ENCODE peak calls at places on chromosomes 11 and 22, in five cellular contexts. B is psoas muscle, U is transverse colon, L is aorta, R is IMR-90. V is an unnamed sample.

GRCh38 chr11:130029137-130029536 is 26.5 kb upstream of the PRDM10 start:
- DNase-seq in B (no peak), U (no peak), L (no peak), R (no peak), V (no peak)

GRCh38 chr11:70669871-70670683 is 271.7 kb downstream of the CTTN start:
- DNase-seq in B (no peak), U (no peak), L (no peak), R (no peak), V (no peak)

GRCh38 chr11:13303668-13304649 is 26.4 kb downstream of the BMAL1 start:
- DNase-seq in B (no peak), U (no peak), L (peak; percentile 61), R (no peak), V (no peak)

GRCh38 chr11:41099654-41100053 is 359.8 kb downstream of the LRRC4C start:
- DNase-seq in B (no peak), U (no peak), L (no peak), R (no peak), V (no peak)

GRCh38 chr22:48705159-48705916 is 1122.3 kb downstream of the BRD1 start:
- DNase-seq in B (no peak), U (no peak), L (peak; percentile 26), R (no peak), V (no peak)

GRCh38 chr11:47383106-47383505 is 4.8 kb upstream of the SPI1 start:
- DNase-seq in B (no peak), U (no peak), L (no peak), R (no peak), V (no peak)

GRCh38 chr22:32958021-32958420 is 100.2 kb downstream of the SYN3 start:
- DNase-seq in B (no peak), U (no peak), L (no peak), R (no peak), V (no peak)

GRCh38 chr11:61472868-61473267 is 35.7 kb upstream of the LRRC10B start:
- DNase-seq in B (peak; percentile 50), U (no peak), L (peak; percentile 73), R (peak; percentile 26), V (peak; percentile 68)

GRCh38 chr11:111347002-111347722 is 31.9 kb downstream of the POU2AF1 start:
- DNase-seq in B (peak; percentile 35), U (no peak), L (no peak), R (no peak), V (peak; percentile 44)

GRCh38 chr11:13010737-13011342 is 1.7 kb downstream of the RASSF10 start:
- DNase-seq in B (no peak), U (peak; percentile 13), L (no peak), R (no peak), V (no peak)

DNA sequence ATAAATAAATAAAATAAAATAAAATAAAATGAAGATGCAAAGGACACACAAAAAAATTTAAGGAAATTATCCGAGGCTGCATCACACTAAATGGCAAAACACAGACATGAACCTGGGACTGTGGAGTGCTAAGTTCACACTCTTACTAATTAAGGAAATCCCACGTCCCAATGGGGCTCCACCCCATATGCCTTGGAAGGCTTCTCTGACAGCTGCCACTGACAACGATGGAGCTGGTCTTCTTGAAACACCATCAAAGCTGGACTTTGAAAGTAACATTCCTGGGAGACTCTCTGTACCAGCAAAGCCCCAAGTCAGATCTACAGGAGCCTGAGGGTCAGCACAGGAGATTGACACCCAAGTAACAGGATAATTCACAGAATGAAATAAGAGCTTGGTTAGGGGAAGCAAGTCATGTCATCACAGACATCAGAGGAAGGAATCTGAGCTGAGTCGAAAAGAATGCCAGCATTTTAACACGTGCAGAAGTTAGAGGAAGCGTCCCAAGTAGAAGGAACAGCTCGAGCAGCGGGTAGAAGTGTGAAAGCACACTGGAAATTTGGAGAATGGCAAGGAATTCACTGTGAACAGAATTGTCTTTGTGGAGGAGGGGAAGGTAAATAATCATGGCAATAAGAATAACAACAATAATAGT is 13.8 kb downstream of the TPST2 start:
- DNase-seq in B (no peak), U (no peak), L (no peak), R (peak; percentile 39), V (no peak)
- H3K4me1 ChIP-seq in B (peaks cover 37% of the 10 kb centered on the region), U (peaks cover 21% of the 10 kb centered on the region), L (no peaks in the 10 kb centered on the region), R (peaks cover 5% of the 10 kb centered on the region), V (peaks cover 16% of the 10 kb centered on the region)

DNA sequence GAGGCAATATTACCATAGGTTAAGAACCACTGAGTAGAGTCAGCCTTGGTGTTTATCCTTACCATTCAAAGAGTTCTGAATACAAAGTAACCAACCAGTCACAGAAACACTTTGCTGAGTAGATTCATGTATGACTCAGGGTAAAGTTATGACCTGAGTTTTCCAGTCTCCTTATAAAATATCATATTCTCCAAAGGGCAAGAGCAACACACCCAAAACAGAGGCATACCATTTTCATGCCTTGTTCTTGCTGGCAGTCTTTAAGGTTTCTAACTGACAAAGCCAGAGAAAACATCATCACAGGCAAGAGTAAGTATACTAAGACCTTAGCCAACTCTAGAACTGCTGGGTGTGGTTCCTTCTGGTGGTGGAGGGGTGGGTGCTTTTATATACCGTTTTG is 3.2 kb downstream of the ATL3 start:
- DNase-seq in B (no peak), U (no peak), L (no peak), R (peak; percentile 97), V (no peak)
- H3K4me1 ChIP-seq in B (peaks cover 53% of the 10 kb centered on the region), U (peaks cover 58% of the 10 kb centered on the region), L (peaks cover 3% of the 10 kb centered on the region), R (peaks cover 21% of the 10 kb centered on the region), V (peaks cover 5% of the 10 kb centered on the region)

DNA sequence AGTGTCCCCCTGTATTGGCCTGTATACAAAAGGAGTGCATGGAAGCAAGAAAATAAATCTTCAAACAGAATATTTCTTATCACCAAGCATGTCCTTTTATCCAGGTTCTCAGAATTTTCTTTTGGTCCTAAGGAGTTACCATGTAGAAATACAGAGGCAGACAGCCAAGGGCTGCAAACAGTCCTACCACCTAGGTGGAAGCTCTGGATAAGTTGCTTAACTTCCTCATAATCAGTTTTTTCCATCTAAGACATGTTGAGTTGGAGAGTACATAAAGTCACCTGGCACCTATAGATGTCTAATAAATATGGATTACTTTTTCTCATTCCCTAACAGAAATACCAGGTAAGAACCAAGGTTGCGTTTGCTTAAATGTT is 57.0 kb upstream of the BLID start:
- DNase-seq in B (no peak), U (no peak), L (no peak), R (no peak), V (no peak)
- H3K4me1 ChIP-seq in B (no peaks in the 10 kb centered on the region), U (no peaks in the 10 kb centered on the region), L (peaks cover 5% of the 10 kb centered on the region), R (peaks cover 30% of the 10 kb centered on the region), V (no peaks in the 10 kb centered on the region)

GRCh38 chr11:88305430-88305829 is 32.1 kb downstream of the CTSC start:
- DNase-seq in B (no peak), U (no peak), L (no peak), R (no peak), V (no peak)

GRCh38 chr11:88301478-88302140 is 35.9 kb downstream of the CTSC start:
- DNase-seq in B (no peak), U (no peak), L (no peak), R (peak; percentile 39), V (no peak)

GRCh38 chr11:88306785-88307184 is 30.8 kb downstream of the CTSC start:
- DNase-seq in B (no peak), U (no peak), L (no peak), R (no peak), V (no peak)

GRCh38 chr11:88303037-88303436 is 34.5 kb downstream of the CTSC start:
- DNase-seq in B (no peak), U (no peak), L (no peak), R (no peak), V (no peak)

GRCh38 chr11:88304352-88304751 is 33.2 kb downstream of the CTSC start:
- DNase-seq in B (no peak), U (no peak), L (no peak), R (no peak), V (no peak)
- H3K4me1 ChIP-seq in B (no peaks in the 10 kb centered on the region), U (peaks cover 7% of the 10 kb centered on the region), L (no peaks in the 10 kb centered on the region), R (no peaks in the 10 kb centered on the region), V (no peaks in the 10 kb centered on the region)

GRCh38 chr22:49950396-49950994 is 10.1 kb upstream of the PIM3 start:
- DNase-seq in B (no peak), U (peak; percentile 61), L (no peak), R (no peak), V (no peak)
- H3K4me1 ChIP-seq in B (peaks cover 27% of the 10 kb centered on the region), U (peaks cover 63% of the 10 kb centered on the region), L (no peaks in the 10 kb centered on the region), R (peaks cover 40% of the 10 kb centered on the region), V (peaks cover 34% of the 10 kb centered on the region)

GRCh38 chr22:36379593-36380361 is 8.0 kb downstream of the MYH9 start:
- DNase-seq in B (peak; percentile 33), U (no peak), L (peak; percentile 65), R (peak; percentile 59), V (no peak)
- H3K4me1 ChIP-seq in B (peaks cover 79% of the 10 kb centered on the region), U (peaks cover 99% of the 10 kb centered on the region), L (peaks cover 2% of the 10 kb centered on the region), R (peaks cover 40% of the 10 kb centered on the region), V (peaks cover 100% of the 10 kb centered on the region)

GRCh38 chr22:46083383-46084350 is 66.7 kb upstream of the PPARA start:
- DNase-seq in B (peak; percentile 18), U (peak; percentile 12), L (peak; percentile 42), R (no peak), V (no peak)

GRCh38 chr22:46085831-46086576 is 64.3 kb upstream of the PPARA start:
- DNase-seq in B (peak; percentile 91), U (peak; percentile 93), L (peak; percentile 83), R (no peak), V (peak; percentile 87)

GRCh38 chr22:46086577-46087335 is 63.6 kb upstream of the PPARA start:
- DNase-seq in B (peak; percentile 47), U (no peak), L (peak; percentile 68), R (peak; percentile 29), V (peak; percentile 43)

GRCh38 chr22:46084376-46084775 is 66.0 kb upstream of the PPARA start:
- DNase-seq in B (no peak), U (peak; percentile 9), L (peak; percentile 25), R (no peak), V (peak; percentile 38)

GRCh38 chr22:46084943-46085830 is 65.1 kb upstream of the PPARA start:
- DNase-seq in B (peak; percentile 92), U (peak; percentile 69), L (peak; percentile 93), R (no peak), V (peak; percentile 91)
- H3K4me1 ChIP-seq in B (peaks cover 83% of the 10 kb centered on the region), U (peaks cover 93% of the 10 kb centered on the region), L (no peaks in the 10 kb centered on the region), R (peaks cover 45% of the 10 kb centered on the region), V (peaks cover 76% of the 10 kb centered on the region)

DNA sequence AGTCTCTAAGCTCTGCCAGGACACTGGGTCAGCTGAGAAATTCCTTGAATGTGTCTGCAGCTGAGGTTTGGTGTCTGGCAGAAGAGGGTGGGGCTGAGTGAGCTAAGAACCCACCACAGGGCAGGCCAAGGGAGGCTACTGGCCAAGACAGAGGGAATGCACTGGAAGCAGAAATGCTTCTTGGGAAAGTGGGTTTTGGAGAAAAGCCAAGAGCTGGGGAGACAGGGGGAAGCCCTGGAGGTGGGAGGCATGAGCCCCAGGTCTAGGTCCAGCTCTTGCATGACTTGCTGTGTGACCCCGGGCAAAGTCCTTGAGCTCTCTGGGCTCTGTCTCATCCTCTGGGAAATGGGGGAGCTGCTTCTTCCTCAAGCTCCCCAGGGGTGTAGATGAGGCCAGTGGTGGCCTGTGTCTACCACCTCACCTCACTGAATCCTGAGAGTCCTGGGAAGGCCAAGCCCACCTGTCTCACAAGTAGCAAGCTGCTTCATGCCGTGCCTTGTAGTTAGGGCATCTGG is 2.3 kb downstream of the MMP11 start:
- DNase-seq in B (no peak), U (no peak), L (no peak), R (peak; percentile 33), V (no peak)
- H3K4me1 ChIP-seq in B (peaks cover 10% of the 10 kb centered on the region), U (peaks cover 35% of the 10 kb centered on the region), L (no peaks in the 10 kb centered on the region), R (peaks cover 23% of the 10 kb centered on the region), V (peaks cover 19% of the 10 kb centered on the region)

V was measured in heart left ventricle.